ENCODE peak calls at places on chromosomes 12 and 14, in nine cellular contexts. T, A, S, B, D, J, C, N and I are unnamed samples.

GRCh38 chr12:120961604-120962486 is 16.5 kb upstream of the HNF1A start:
- DNase-seq in J (no peak), N (peak; percentile 43), A (peak; percentile 54), B (no peak), C (peak; percentile 41), S (peak; percentile 35), D (no peak), T (peak; percentile 46), I (no peak)

GRCh38 chr12:1918081-1918874 is at the start of gene CACNA2D4:
- DNase-seq in B (no peak), C (no peak), N (no peak), S (no peak), A (no peak), T (no peak), D (no peak), J (no peak), I (no peak)

GRCh38 chr14:63677891-63678379 is 36.3 kb upstream of the WDR89 start:
- DNase-seq in J (peak; percentile 97), T (no peak), N (no peak), S (no peak), B (peak; percentile 38), C (no peak), D (no peak), A (no peak), I (no peak)

GRCh38 chr12:76762556-76762955 is 1.4 kb upstream of the ZDHHC17 start:
- DNase-seq in A (no peak), J (no peak), D (no peak), S (no peak), T (no peak), C (no peak), N (no peak), B (no peak), I (no peak)

GRCh38 chr12:6424848-6425247 is 19.9 kb upstream of the CD27 start:
- DNase-seq in D (no peak), B (no peak), T (no peak), N (no peak), J (no peak), C (no peak), S (no peak), A (peak; percentile 18), I (no peak)

GRCh38 chr14:65277027-65277426 is 135.5 kb upstream of the FUT8 start:
- DNase-seq in S (no peak), A (no peak), J (peak; percentile 71), T (no peak), C (no peak), N (no peak), D (no peak), B (no peak), I (no peak)

GRCh38 chr14:101074124-101075024 is 170.9 kb upstream of the RTL1 start:
- DNase-seq in J (no peak), N (peak; percentile 11), B (no peak), T (no peak), D (no peak), S (no peak), A (no peak), C (no peak), I (no peak)

GRCh38 chr12:6695313-6696045 is 5.1 kb downstream of the PIANP start:
- DNase-seq in B (no peak), J (no peak), D (no peak), C (no peak), N (no peak), A (no peak), T (no peak), S (no peak), I (no peak)

GRCh38 chr12:66804555-66804954 is 125.7 kb upstream of the GRIP1 start:
- DNase-seq in J (no peak), D (no peak), A (no peak), S (no peak), B (no peak), C (no peak), N (no peak), T (no peak), I (no peak)

GRCh38 chr14:85350667-85351066 is 179.3 kb upstream of the FLRT2 start:
- DNase-seq in J (no peak), B (no peak), N (no peak), S (no peak), A (no peak), T (no peak), C (no peak), D (no peak), I (no peak)

GRCh38 chr14:50318031-50318626 is 6.0 kb downstream of the DMAC2L start:
- DNase-seq in T (peak; percentile 56), B (no peak), S (no peak), D (no peak), A (no peak), C (no peak), N (no peak), J (no peak), I (no peak)

GRCh38 chr12:107450541-107450940 is 235.1 kb upstream of the PWP1 start:
- DNase-seq in C (no peak), T (no peak), J (peak; percentile 61), S (no peak), D (no peak), B (no peak), A (no peak), N (no peak), I (no peak)

GRCh38 chr12:47021298-47021697 is 58.1 kb upstream of the PCED1B start:
- DNase-seq in T (peak; percentile 50), S (no peak), J (peak; percentile 72), N (no peak), D (no peak), B (peak; percentile 84), C (no peak), A (no peak), I (no peak)

GRCh38 chr12:19608039-19608438 is 168.7 kb downstream of the AEBP2 start:
- DNase-seq in B (no peak), T (no peak), N (no peak), S (no peak), J (no peak), D (no peak), C (no peak), A (no peak), I (no peak)

GRCh38 chr14:92659765-92660561 is 88.5 kb downstream of the LGMN start:
- DNase-seq in A (no peak), S (peak; percentile 55), D (no peak), B (no peak), T (no peak), C (peak; percentile 52), J (no peak), N (peak; percentile 60), I (no peak)

GRCh38 chr12:3407723-3408122 is 83.3 kb upstream of the PRMT8 start:
- DNase-seq in N (no peak), S (no peak), B (no peak), A (no peak), T (no peak), C (no peak), D (no peak), J (no peak), I (no peak)

DNA sequence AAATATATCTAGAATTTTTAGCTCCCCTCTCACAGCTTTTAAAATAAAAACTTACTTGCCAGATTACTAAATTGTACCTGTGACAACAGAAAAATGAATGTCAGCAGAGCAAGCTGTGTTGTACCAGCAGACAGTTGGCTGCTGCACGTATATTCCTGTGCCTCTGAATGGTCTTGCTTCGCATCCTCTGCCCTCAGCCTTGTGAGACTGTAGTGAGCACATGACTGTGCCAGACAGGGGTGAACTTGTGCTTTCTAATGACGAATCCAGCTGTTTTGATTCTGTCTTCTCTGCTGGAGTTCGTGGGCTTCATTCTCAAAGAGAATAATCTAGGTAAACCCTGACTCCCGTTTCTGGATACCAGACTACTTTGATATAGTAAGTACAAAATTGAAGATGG is 58.3 kb upstream of the FRMD6 start:
- DNase-seq in A (no peak), T (no peak), D (no peak), S (no peak), B (no peak), C (no peak), J (no peak), N (no peak), I (no peak)
- H3K27ac ChIP-seq in A (no peak overlapping the region), T (no peak overlapping the region), D (no peak overlapping the region), S (no peak overlapping the region), B (no peak overlapping the region), C (no peak overlapping the region), J (no peak overlapping the region), N (no peak overlapping the region), I (no peak overlapping the region)

GRCh38 chr12:57135939-57136338 is 7.7 kb downstream of the LRP1 start:
- DNase-seq in A (no peak), C (peak; percentile 83), J (no peak), S (peak; percentile 81), D (no peak), B (no peak), N (peak; percentile 77), T (no peak), I (no peak)

GRCh38 chr12:57133916-57134315 is 5.6 kb downstream of the LRP1 start:
- DNase-seq in T (no peak), D (no peak), S (peak; percentile 78), J (no peak), A (no peak), N (peak; percentile 66), C (peak; percentile 76), B (no peak), I (no peak)

GRCh38 chr12:57135487-57135886 is 7.2 kb downstream of the LRP1 start:
- DNase-seq in C (peak; percentile 51), T (no peak), A (no peak), J (no peak), N (peak; percentile 74), S (peak; percentile 74), D (no peak), B (no peak), I (no peak)

GRCh38 chr12:57133013-57133569 is 4.8 kb downstream of the LRP1 start:
- DNase-seq in A (no peak), J (no peak), T (no peak), C (no peak), B (no peak), N (no peak), S (no peak), D (no peak), I (no peak)

DNA sequence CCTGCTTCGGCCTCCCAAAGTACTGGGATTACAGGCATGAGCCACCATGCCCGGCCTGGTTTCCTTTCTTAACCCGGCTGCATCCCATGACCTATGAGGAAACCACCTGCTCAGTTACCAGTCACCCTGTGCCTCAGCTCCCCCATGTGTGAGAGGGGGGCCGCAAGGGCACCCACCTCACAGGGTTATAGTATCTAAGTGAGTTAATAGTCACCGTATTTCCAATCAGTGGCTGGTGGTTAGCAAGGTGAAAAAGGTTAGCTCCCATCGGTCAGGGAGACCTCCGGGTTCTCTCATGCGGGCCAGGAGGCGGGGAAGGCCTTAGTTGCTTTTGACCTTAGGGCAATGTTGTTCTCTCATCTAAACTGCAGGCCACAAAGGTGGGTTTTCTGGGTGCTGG is 6.7 kb downstream of the LRP1 start:
- DNase-seq in B (no peak), D (no peak), S (no peak), N (no peak), C (no peak), J (no peak), A (no peak), T (no peak), I (no peak)
- H3K4me3 ChIP-seq in B (no peak overlapping the region), D (no peak overlapping the region), S (peak overlapping the region; percentile 91), N (no peak overlapping the region), C (no peak overlapping the region), J (no peak overlapping the region), A (no peak overlapping the region), T (no peak overlapping the region), I (peak overlapping the region; percentile 63)

GRCh38 chr12:122423258-122424165 is 1.0 kb upstream of the CLIP1 start:
- DNase-seq in S (no peak), A (no peak), J (peak; percentile 47), T (no peak), N (peak; percentile 28), C (peak; percentile 15), D (no peak), B (no peak), I (peak; percentile 75)
- H3K27ac ChIP-seq in S (peak overlapping the region; percentile 99), A (peak overlapping the region; percentile 66), J (peak overlapping the region; percentile 93), T (peak overlapping the region; percentile 100), N (peak overlapping the region; percentile 84), C (peak overlapping the region; percentile 61), D (peak overlapping the region; percentile 42), B (peak overlapping the region; percentile 99), I (peak overlapping the region; percentile 72)

GRCh38 chr14:28763914-28764848 is 2.4 kb upstream of the FOXG1 start:
- DNase-seq in T (no peak), S (no peak), C (no peak), D (no peak), B (no peak), J (no peak), N (no peak), A (no peak), I (no peak)
- H3K4me3 ChIP-seq in T (no peak overlapping the region), S (no peak overlapping the region), C (no peak overlapping the region), D (no peak overlapping the region), B (no peak overlapping the region), J (no peak overlapping the region), N (no peak overlapping the region), A (no peak overlapping the region), I (no peak overlapping the region)